ENCODE peak calls at places on chromosomes 7 and 10, in four cellular contexts. O is A549, Z is fibroblast of mammary gland, W is PC-9. K is an unnamed sample.

GRCh38 chr10:118980870-118981269 is 48.6 kb upstream of the NANOS1 start:
- DNase-seq in O (no peak), Z (peak; percentile 27), W (no peak), K (no peak)

GRCh38 chr7:39353615-39354376 is 212.4 kb upstream of the YAE1 start:
- DNase-seq in O (no peak), Z (peak; percentile 16), W (no peak), K (no peak)

GRCh38 chr10:71520042-71520441 is 123.3 kb downstream of the CDH23 start:
- DNase-seq in O (no peak), Z (no peak), W (no peak), K (peak; percentile 77)

GRCh38 chr7:113790025-113790424 is 128.8 kb downstream of the PPP1R3A start:
- DNase-seq in O (no peak), Z (no peak), W (no peak), K (no peak)

GRCh38 chr7:28093617-28094232 is 86.9 kb downstream of the JAZF1 start:
- DNase-seq in O (peak; percentile 83), Z (peak; percentile 72), W (peak; percentile 58), K (no peak)

GRCh38 chr10:51251110-51251509 is 176.8 kb downstream of the PRKG1 start:
- DNase-seq in O (no peak), Z (no peak), W (no peak), K (no peak)

GRCh38 chr7:56291-56913 is 136.0 kb upstream of the FAM20C start:
- DNase-seq in O (no peak), Z (peak; percentile 18), W (no peak), K (no peak)

GRCh38 chr10:8044331-8044907 is 10.1 kb upstream of the GATA3 start:
- DNase-seq in O (no peak), Z (no peak), W (no peak), K (peak; percentile 66)

GRCh38 chr10:94093286-94093905 is 99.7 kb downstream of the PLCE1 start:
- DNase-seq in O (no peak), Z (peak; percentile 56), W (no peak), K (peak; percentile 62)

GRCh38 chr10:48467669-48468068 is 137.2 kb downstream of the ARHGAP22 start:
- DNase-seq in O (no peak), Z (no peak), W (no peak), K (no peak)

GRCh38 chr7:102252373-102252982 is 34.2 kb upstream of the SH2B2 start:
- DNase-seq in O (no peak), Z (no peak), W (no peak), K (peak; percentile 55)
- H3K4me3 ChIP-seq in O (no peak overlapping the region), Z (no peak overlapping the region), W (no peak overlapping the region), K (no peak overlapping the region)

DNA sequence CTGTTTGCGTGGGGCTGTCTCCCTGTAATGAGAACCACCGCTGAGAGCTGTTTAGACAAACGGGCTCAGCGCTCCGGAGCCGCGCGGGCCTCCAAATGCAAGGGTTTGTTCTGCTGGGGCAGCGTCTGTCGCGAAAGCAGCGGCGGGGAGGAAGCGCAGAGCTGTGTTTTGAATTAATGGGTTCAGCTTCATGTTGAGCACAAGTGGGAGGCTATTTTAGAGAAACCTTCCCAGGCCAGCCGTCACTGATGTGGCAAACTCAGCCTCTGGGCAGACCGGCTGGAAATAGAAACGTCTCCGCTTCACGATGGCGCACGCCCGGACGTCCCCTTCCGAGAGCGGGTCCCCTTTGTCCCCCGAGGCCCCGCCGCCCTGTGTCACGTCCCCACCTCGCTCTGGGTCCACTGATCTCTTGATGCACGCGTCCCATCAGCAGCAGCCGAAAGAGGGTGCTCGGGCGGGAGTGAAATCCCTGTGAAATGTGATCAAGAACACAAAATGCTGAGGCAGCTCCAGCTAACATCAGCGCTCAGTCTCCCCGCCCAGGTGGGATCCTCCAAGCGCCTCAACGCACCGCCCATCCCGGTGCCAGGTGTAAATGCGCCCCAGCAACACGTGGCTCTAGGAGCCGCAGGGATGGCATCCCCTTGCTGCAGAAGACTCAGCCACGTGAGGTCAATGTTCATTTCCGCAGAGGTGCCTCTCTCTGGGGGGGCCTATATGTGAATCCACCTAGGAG is 44.9 kb downstream of the BAMBI start:
- DNase-seq in O (peak; percentile 31), Z (peak; percentile 16), W (no peak), K (peak; percentile 68)
- H3K4me3 ChIP-seq in O (peak overlapping the region; percentile 40), Z (peak overlapping the region; percentile 41), W (no peak overlapping the region), K (peak overlapping the region; percentile 73)

GRCh38 chr10:113073549-113074189 is 123.6 kb downstream of the TCF7L2 start:
- DNase-seq in O (peak; percentile 99), Z (peak; percentile 97), W (peak; percentile 96), K (peak; percentile 93)
- H3K4me3 ChIP-seq in O (peak overlapping the region; percentile 22), Z (no peak overlapping the region), W (peak overlapping the region; percentile 28), K (peak overlapping the region; percentile 50)

GRCh38 chr7:92697012-92697411 is 106.8 kb upstream of the FAM133B start:
- DNase-seq in O (no peak), Z (no peak), W (no peak), K (no peak)

GRCh38 chr7:92699560-92699959 is 109.4 kb upstream of the FAM133B start:
- DNase-seq in O (no peak), Z (peak; percentile 66), W (no peak), K (peak; percentile 69)

GRCh38 chr7:92696584-92696983 is 106.4 kb upstream of the FAM133B start:
- DNase-seq in O (no peak), Z (no peak), W (no peak), K (no peak)

GRCh38 chr7:92697414-92697813 is 107.2 kb upstream of the FAM133B start:
- DNase-seq in O (no peak), Z (no peak), W (no peak), K (no peak)

DNA sequence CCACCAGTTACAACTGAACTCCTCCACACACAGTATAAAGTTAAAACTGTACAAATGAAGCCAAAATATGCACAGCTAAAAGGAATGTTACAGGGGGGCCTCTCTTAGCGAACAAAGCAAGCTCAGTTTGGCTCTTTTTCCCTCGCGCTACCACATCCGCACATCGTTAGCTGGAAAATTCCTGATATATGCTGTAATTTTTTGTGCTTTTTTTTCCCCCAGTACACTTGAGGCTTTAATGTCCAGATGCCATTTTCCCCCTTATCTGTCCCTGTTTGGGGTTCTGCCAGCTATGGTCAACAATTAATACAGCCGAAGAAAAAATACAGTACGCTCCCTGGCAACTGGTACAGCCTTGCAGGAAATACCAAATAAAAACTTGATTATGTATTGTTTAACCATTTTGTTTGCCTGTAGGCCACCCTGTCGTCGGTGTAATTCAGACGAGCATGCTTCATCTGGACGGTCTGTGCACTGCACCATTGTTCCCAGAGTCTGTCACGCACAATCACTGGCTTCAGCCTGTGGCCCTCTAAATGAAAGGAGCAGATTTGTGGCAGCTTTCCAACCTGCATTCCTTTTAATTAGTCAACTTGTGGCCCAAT is 108.1 kb upstream of the FAM133B start:
- DNase-seq in O (peak; percentile 59), Z (peak; percentile 77), W (no peak), K (peak; percentile 83)
- H3K4me3 ChIP-seq in O (no peak overlapping the region), Z (no peak overlapping the region), W (no peak overlapping the region), K (peak overlapping the region; percentile 20)

GRCh38 chr7:79453558-79454324 is at the start of gene MAGI2:
- DNase-seq in O (peak; percentile 20), Z (peak; percentile 71), W (no peak), K (peak; percentile 87)

GRCh38 chr7:79452495-79453265 is 787 bp downstream of the MAGI2 start:
- DNase-seq in O (peak; percentile 11), Z (peak; percentile 43), W (no peak), K (peak; percentile 41)

GRCh38 chr7:79451580-79451979 is 1.9 kb downstream of the MAGI2 start:
- DNase-seq in O (no peak), Z (peak; percentile 25), W (no peak), K (no peak)

GRCh38 chr7:79453266-79453557 is 255 bp downstream of the MAGI2 start:
- DNase-seq in O (no peak), Z (no peak), W (no peak), K (no peak)

DNA sequence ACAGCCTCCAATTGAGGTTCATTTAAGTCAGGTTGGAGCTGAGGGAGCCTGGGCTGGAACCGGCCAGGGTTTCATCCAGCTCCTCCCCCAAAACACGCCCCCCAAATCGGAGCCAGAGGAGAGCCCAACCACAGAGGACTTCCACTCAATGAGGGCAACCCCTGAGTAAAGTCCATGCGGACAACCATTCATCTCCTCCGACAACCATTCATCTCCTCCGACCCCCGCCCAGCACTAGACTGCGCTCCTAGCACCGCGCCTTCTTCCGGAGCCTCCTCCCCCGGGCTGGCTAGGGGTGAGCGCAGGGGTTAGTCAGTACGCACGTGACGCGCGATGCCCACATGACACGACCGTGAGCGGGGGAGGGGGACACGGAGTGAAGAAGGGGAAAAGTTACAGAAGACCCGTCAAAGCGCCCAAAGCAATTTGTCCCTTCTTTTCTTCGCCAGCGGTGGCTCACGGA is 1.4 kb downstream of the MAGI2 start:
- DNase-seq in O (peak; percentile 82), Z (peak; percentile 84), W (no peak), K (peak; percentile 96)
- H3K4me3 ChIP-seq in O (peak overlapping the region; percentile 85), Z (peak overlapping the region; percentile 91), W (peak overlapping the region; percentile 67), K (peak overlapping the region; percentile 92)

GRCh38 chr7:90773269-90773668 is 177.1 kb downstream of the CDK14 start:
- DNase-seq in O (no peak), Z (no peak), W (no peak), K (no peak)
- H3K4me3 ChIP-seq in O (no peak overlapping the region), Z (no peak overlapping the region), W (no peak overlapping the region), K (no peak overlapping the region)

K was measured in osteoblast.